ENCODE peak calls at places on chromosomes 6 and 20, in ten cellular contexts. U is upper lobe of right lung, G is body of pancreas, A is PC-3, V is tibial artery, Q is pancreas, N is left ventricle myocardium inferior, Z is right lobe of liver, O is lung, R is colonic mucosa. P is an unnamed sample.
A peak's percentile ranks its signal among the peaks of the same experiment; 100 is the strongest.

GRCh38 chr6:87045521-87046075 is 49.3 kb downstream of the CGA start:
- DNase-seq in U (no peak), G (no peak), A (no peak), V (no peak), Q (no peak), N (no peak), Z (no peak), O (no peak), R (no peak), P (no peak)

GRCh38 chr6:24797596-24798216 is 1.0 kb downstream of the ARMH2 start:
- DNase-seq in U (no peak), G (peak; percentile 64), A (no peak), V (no peak), Q (peak; percentile 60), N (no peak), Z (no peak), O (no peak), R (no peak), P (no peak)

GRCh38 chr6:1514078-1514477 is 95.6 kb upstream of the FOXC1 start:
- DNase-seq in U (no peak), G (no peak), A (no peak), V (no peak), Q (no peak), N (no peak), Z (no peak), O (no peak), R (no peak), P (no peak)

GRCh38 chr6:192313-192664 is 100.0 kb upstream of the DUSP22 start:
- DNase-seq in U (peak; percentile 49), G (no peak), A (no peak), V (no peak), Q (no peak), N (no peak), Z (no peak), O (no peak), R (no peak), P (no peak)

GRCh38 chr6:110329348-110329728 is 28.8 kb downstream of the METTL24 start:
- DNase-seq in U (no peak), G (no peak), A (no peak), V (no peak), Q (no peak), N (no peak), Z (no peak), O (no peak), R (no peak), P (no peak)

GRCh38 chr6:47922391-47922790 is 140.6 kb downstream of the OPN5 start:
- DNase-seq in U (no peak), G (no peak), A (no peak), V (no peak), Q (no peak), N (no peak), Z (no peak), O (no peak), R (no peak), P (no peak)

GRCh38 chr20:47360207-47360488 is 3.6 kb upstream of the ZMYND8 start:
- DNase-seq in U (no peak), G (peak; percentile 61), A (peak; percentile 86), V (peak; percentile 76), Q (peak; percentile 61), N (no peak), Z (peak; percentile 46), O (peak; percentile 57), R (peak; percentile 75), P (no peak)

GRCh38 chr6:36820700-36821580 is 18.3 kb downstream of the CPNE5 start:
- DNase-seq in U (no peak), G (no peak), A (no peak), V (no peak), Q (no peak), N (no peak), Z (peak; percentile 47), O (no peak), R (no peak), P (peak; percentile 21)

GRCh38 chr6:35497571-35498406 is 910 bp upstream of the TEAD3 start:
- DNase-seq in U (peak; percentile 85), G (peak; percentile 39), A (no peak), V (peak; percentile 52), Q (peak; percentile 41), N (peak; percentile 83), Z (no peak), O (peak; percentile 65), R (peak; percentile 56), P (peak; percentile 68)

GRCh38 chr20:13831476-13831875 is 46.6 kb downstream of the NDUFAF5 start:
- DNase-seq in U (no peak), G (no peak), A (no peak), V (no peak), Q (no peak), N (no peak), Z (no peak), O (no peak), R (no peak), P (no peak)

GRCh38 chr20:50516180-50516934 is 6.2 kb downstream of the PTPN1 start:
- DNase-seq in U (no peak), G (no peak), A (no peak), V (no peak), Q (no peak), N (no peak), Z (no peak), O (no peak), R (no peak), P (no peak)

GRCh38 chr6:81756690-81757089 is 4.2 kb upstream of the TENT5A start:
- DNase-seq in U (no peak), G (no peak), A (no peak), V (no peak), Q (no peak), N (no peak), Z (no peak), O (no peak), R (no peak), P (no peak)
- TF ChIP-seq CTCF in U (no peak), G (no peak), A (no peak), V (no peak), Q (no peak), N (no peak), Z (no peak), O (no peak), R (no peak), P (no peak)

DNA sequence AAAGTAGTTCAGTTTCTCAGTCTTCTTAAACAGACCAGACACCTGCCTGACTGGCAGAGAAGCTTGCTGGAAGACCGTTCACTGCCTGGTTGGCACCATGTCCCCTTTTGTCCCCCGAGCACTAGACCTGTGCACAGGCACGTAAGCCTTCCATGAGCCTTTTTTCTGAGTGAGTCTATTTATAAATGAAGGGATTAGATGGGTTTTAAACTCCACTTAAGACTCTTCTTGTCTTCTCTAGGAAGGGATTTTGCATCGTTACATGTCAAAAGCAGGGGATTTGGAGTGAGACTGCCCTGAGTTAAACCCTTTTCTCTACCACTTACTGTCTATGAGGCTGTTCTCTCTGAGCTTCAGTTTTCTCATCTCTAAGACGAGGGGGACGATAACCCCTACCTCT is 37.6 kb downstream of the STK35 start:
- DNase-seq in U (no peak), G (no peak), A (no peak), V (no peak), Q (no peak), N (no peak), Z (no peak), O (no peak), R (no peak), P (no peak)
- H3K27ac ChIP-seq in U (no peak overlapping the region), G (no peak overlapping the region), A (no peak overlapping the region), V (no peak overlapping the region), Q (no peak overlapping the region), N (peak overlapping the region; percentile 89), Z (no peak overlapping the region), O (peak overlapping the region; percentile 91), R (no peak overlapping the region), P (no peak overlapping the region)

GRCh38 chr20:2290486-2290885 is 5.3 kb upstream of the TGM3 start:
- DNase-seq in U (no peak), G (no peak), A (no peak), V (no peak), Q (no peak), N (no peak), Z (no peak), O (no peak), R (no peak), P (no peak)
- TF ChIP-seq CTCF in U (no peak), G (no peak), A (no peak), V (no peak), Q (no peak), N (no peak), Z (no peak), O (no peak), R (no peak), P (no peak)

GRCh38 chr20:63421913-63422312 is 50.5 kb downstream of the KCNQ2 start:
- DNase-seq in U (no peak), G (no peak), A (no peak), V (no peak), Q (no peak), N (no peak), Z (no peak), O (no peak), R (no peak), P (no peak)
- H3K27ac ChIP-seq in U (no peak overlapping the region), G (no peak overlapping the region), A (no peak overlapping the region), V (no peak overlapping the region), Q (no peak overlapping the region), N (no peak overlapping the region), Z (no peak overlapping the region), O (no peak overlapping the region), R (no peak overlapping the region), P (no peak overlapping the region)